ENCODE peak calls at places on chromosomes 3 and 15, in four cellular contexts. Z is neural progenitor cell, B is endothelial cell of umbilical vein, O is HCT116. W is an unnamed sample.

GRCh38 chr3:110343376-110343775 is 728.2 kb upstream of the NECTIN3 start:
- DNase-seq in Z (peak), B (peak), O (peak), W (no peak)

GRCh38 chr3:171385086-171385485 is 75.1 kb downstream of the TNIK start:
- DNase-seq in B (no peak), Z (no peak), O (no peak), W (no peak)

GRCh38 chr15:74752486-74753395 is 4.1 kb downstream of the CYP1A2 start:
- DNase-seq in O (no peak), Z (no peak), B (no peak), W (no peak)

GRCh38 chr3:18246336-18247060 is 178.6 kb downstream of the SATB1 start:
- DNase-seq in B (no peak), Z (no peak), O (no peak), W (no peak)

GRCh38 chr3:49415931-49416601 is 3.8 kb downstream of the TCTA start:
- DNase-seq in O (no peak), Z (no peak), B (no peak), W (no peak)

GRCh38 chr3:148044141-148044540 is 635.0 kb downstream of the ZIC1 start:
- DNase-seq in Z (no peak), O (no peak), B (no peak), W (no peak)

GRCh38 chr3:112391648-112392047 is 58.7 kb downstream of the CD200 start:
- DNase-seq in O (no peak), B (no peak), Z (no peak), W (no peak)

GRCh38 chr3:135706758-135707375 is 258.7 kb upstream of the PPP2R3A start:
- DNase-seq in O (no peak), Z (no peak), B (no peak), W (no peak)

GRCh38 chr3:3634326-3634725 is 164.9 kb upstream of the LRRN1 start:
- DNase-seq in O (no peak), Z (no peak), B (no peak), W (no peak)

GRCh38 chr3:177345049-177345972 is 148.0 kb upstream of the TBL1XR1 start:
- DNase-seq in Z (no peak), O (peak), B (peak), W (peak)

GRCh38 chr15:23073890-23074631 is 34.7 kb upstream of the TUBGCP5 start:
- DNase-seq in O (no peak), B (no peak), Z (no peak), W (no peak)

GRCh38 chr15:48025118-48025517 is 95.7 kb upstream of the SLC24A5 start:
- DNase-seq in B (peak), Z (no peak), O (no peak), W (no peak)

GRCh38 chr15:80770356-80770705 is 8.8 kb upstream of the CEMIP start:
- DNase-seq in O (no peak), B (no peak), Z (no peak), W (no peak)

GRCh38 chr15:45884289-45884688 is 249.5 kb downstream of the SQOR start:
- DNase-seq in B (no peak), Z (no peak), O (no peak), W (no peak)

GRCh38 chr3:15063656-15064286 is 1.3 kb downstream of the MRPS25 start:
- DNase-seq in B (no peak), O (no peak), Z (no peak), W (peak)

GRCh38 chr3:44130249-44130648 is 111.4 kb upstream of the TOPAZ1 start:
- DNase-seq in B (no peak), O (no peak), Z (no peak), W (no peak)

GRCh38 chr3:187700249-187700648 is 2.1 kb downstream of the RTP2 start:
- DNase-seq in B (no peak), Z (no peak), O (no peak), W (no peak)

GRCh38 chr3:58899159-58899952 is 150.5 kb downstream of the CFAP20DC start:
- DNase-seq in Z (no peak), B (peak), O (no peak), W (peak)

GRCh38 chr3:126607214-126607908 is 47.6 kb downstream of the TXNRD3 start:
- DNase-seq in O (no peak), Z (no peak), B (peak), W (no peak)

GRCh38 chr3:94520364-94520763 is 457.5 kb downstream of the NSUN3 start:
- DNase-seq in B (no peak), Z (no peak), O (no peak), W (no peak)

GRCh38 chr3:136266468-136266867 is 16.3 kb downstream of the PCCB start:
- DNase-seq in O (no peak), B (no peak), Z (no peak), W (no peak)

GRCh38 chr3:44411031-44411645 is 66.3 kb downstream of the ZNF445 start:
- DNase-seq in B (no peak), O (no peak), Z (no peak), W (no peak)

GRCh38 chr3:156166808-156167207 is 46.4 kb downstream of the KCNAB1 start:
- DNase-seq in O (no peak), B (no peak), Z (no peak), W (no peak)

GRCh38 chr3:87771338-87772059 is 287.3 kb downstream of the CGGBP1 start:
- DNase-seq in Z (peak), O (peak), B (peak), W (peak)

GRCh38 chr15:57606816-57607215 is 15.1 kb downstream of the MYZAP start:
- DNase-seq in O (no peak), B (no peak), Z (no peak), W (no peak)

GRCh38 chr3:127457094-127457475 is 133.4 kb downstream of the TPRA1 start:
- DNase-seq in Z (peak), O (no peak), B (peak), W (no peak)

GRCh38 chr15:80825361-80826030 is 46.3 kb downstream of the CEMIP start:
- DNase-seq in B (no peak), Z (no peak), O (no peak), W (no peak)

GRCh38 chr3:13549513-13550256 is 760 bp downstream of the FBLN2 start:
- DNase-seq in O (no peak), Z (no peak), B (no peak), W (no peak)

GRCh38 chr3:174325834-174326705 is 533.1 kb upstream of the NAALADL2 start:
- DNase-seq in B (no peak), Z (no peak), O (no peak), W (no peak)

GRCh38 chr3:128402319-128402718 is 64.4 kb downstream of the DNAJB8 start:
- DNase-seq in B (no peak), Z (no peak), O (no peak), W (peak)

GRCh38 chr3:119794401-119794800 is 12.5 kb downstream of the NR1I2 start:
- DNase-seq in Z (no peak), O (no peak), B (no peak), W (no peak)

GRCh38 chr3:172749201-172749965 is 1.1 kb upstream of the ECT2 start:
- DNase-seq in Z (no peak), B (peak), O (peak), W (peak)

GRCh38 chr15:98548172-98548971 is 100.0 kb upstream of the IGF1R start:
- DNase-seq in Z (peak), O (no peak), B (peak), W (peak)

GRCh38 chr3:184160456-184160855 is 5.3 kb downstream of the DVL3 start:
- DNase-seq in B (peak), O (no peak), Z (no peak), W (no peak)

GRCh38 chr15:75727851-75728715 is 15.4 kb upstream of the CSPG4 start:
- DNase-seq in O (peak), B (peak), Z (peak), W (peak)

GRCh38 chr3:178989821-178990220 is 81.8 kb downstream of the ZMAT3 start:
- DNase-seq in O (no peak), Z (no peak), B (no peak), W (no peak)

GRCh38 chr3:172051310-172051956 is 12.1 kb downstream of the FNDC3B start:
- DNase-seq in B (no peak), Z (no peak), O (no peak), W (no peak)

GRCh38 chr3:178498866-178499265 is 37.4 kb upstream of the KCNMB2 start:
- DNase-seq in B (no peak), Z (no peak), O (no peak), W (no peak)

GRCh38 chr15:29988689-29989088 is 94.1 kb upstream of the GOLGA8J start:
- DNase-seq in O (no peak), Z (no peak), B (peak), W (no peak)

DNA sequence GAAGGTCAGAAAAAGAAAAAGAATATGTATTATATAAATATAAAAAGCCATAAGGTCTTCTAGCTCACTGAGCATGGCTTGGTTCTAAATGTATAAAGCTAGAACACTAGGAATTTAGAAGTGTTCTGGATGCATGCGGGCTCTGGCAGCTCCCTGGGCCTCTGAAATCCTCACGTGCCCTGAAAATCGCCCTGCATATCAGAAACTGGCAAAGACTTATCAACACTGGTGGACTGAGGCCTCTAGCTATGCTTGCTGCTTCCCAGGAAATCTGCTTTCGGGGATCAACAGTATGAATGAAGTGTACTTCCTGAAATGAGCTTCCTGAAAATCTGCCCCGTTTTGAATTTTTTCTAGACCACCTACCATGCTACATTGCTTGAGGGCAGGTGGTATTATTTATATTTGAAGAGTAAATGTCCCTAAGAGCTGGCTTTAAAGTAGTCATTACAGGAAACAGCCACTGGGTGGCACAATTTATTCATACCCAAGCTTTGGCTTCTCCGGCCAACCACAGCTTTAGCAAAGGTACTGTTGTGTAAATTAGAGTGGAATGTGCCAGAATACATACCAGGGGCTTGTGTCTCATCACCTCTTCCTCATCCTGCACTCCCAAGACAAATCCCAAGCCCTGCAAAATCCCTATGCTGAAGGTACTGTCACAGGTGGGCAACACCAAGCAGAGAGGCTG is 17.7 kb downstream of the CRTAP start:
- DNase-seq in O (peak), B (peak), Z (peak), W (peak)
- TF ChIP-seq CTCF in O (peak), B (peak), Z (peak), W (peak)

GRCh38 chr3:138127636-138128365 is 4.4 kb downstream of the A4GNT start:
- DNase-seq in B (no peak), O (no peak), Z (no peak), W (no peak)

GRCh38 chr3:138118863-138119766 is 3.7 kb upstream of the DZIP1L start:
- DNase-seq in B (peak), Z (peak), O (peak), W (peak)

GRCh38 chr3:138124188-138124587 is 8.0 kb downstream of the A4GNT start:
- DNase-seq in Z (no peak), B (no peak), O (no peak), W (no peak)

GRCh38 chr3:138125548-138126221 is 6.5 kb downstream of the A4GNT start:
- DNase-seq in B (no peak), O (no peak), Z (no peak), W (no peak)

GRCh38 chr3:138124689-138125420 is 7.3 kb downstream of the A4GNT start:
- DNase-seq in B (no peak), Z (no peak), O (no peak), W (no peak)
- H3K9ac ChIP-seq in B (no peak), Z (no peak), O (no peak), W (no peak)

DNA sequence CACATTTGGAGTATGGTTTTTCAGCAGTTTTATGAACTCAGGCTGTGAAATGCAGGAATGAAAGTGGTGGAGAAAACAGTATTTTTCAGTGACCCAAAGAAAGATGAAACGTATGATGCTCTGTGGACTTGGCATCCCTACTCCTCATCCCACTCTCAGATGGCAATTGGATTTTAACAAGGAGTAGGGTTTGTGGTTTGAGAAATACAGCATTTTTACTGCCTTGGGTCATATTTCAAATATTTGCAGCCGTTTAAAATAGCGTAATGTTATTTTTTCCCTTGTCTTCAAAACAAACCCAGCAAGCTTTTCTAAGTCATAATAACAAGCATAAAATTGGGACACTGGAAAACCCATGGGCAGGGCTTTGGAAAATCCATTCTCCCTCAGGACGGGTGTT is 117.2 kb upstream of the LRIG1 start:
- DNase-seq in B (no peak), O (no peak), Z (no peak), W (no peak)
- H3K27ac ChIP-seq in B (no peak), O (no peak), Z (no peak), W (no peak)

GRCh38 chr3:141729240-141729639 is 8.9 kb upstream of the RNF7 start:
- DNase-seq in O (no peak), B (no peak), Z (no peak), W (no peak)
- TF ChIP-seq CTCF in O (no peak), B (peak), Z (peak), W (no peak)